ENCODE peak calls at places on chromosome 4, in eight cellular contexts. I is endothelial cell of umbilical vein, G is heart left ventricle, P is GM12892, J is stomach, C is esophagus muscularis mucosa, S is IMR-90, E is ovary. Q is an unnamed sample.

GRCh38 chr4:119490335-119490734 is 138.3 kb downstream of the PDE5A start:
- DNase-seq in I (peak), G (no peak), P (no peak), J (no peak), C (no peak), S (peak), E (no peak), Q (no peak)

GRCh38 chr4:1315838-1316536 is 26.3 kb downstream of the MAEA start:
- DNase-seq in I (no peak), G (peak), P (no peak), J (no peak), C (no peak), S (no peak), E (no peak), Q (no peak)

GRCh38 chr4:147824316-147824715 is 92.4 kb downstream of the ARHGAP10 start:
- DNase-seq in I (no peak), G (no peak), P (no peak), J (no peak), C (no peak), S (no peak), E (no peak), Q (no peak)

GRCh38 chr4:112646632-112647537 is 9.9 kb downstream of the LARP7 start:
- DNase-seq in I (no peak), G (no peak), P (no peak), J (no peak), C (no peak), S (no peak), E (no peak), Q (no peak)

GRCh38 chr4:76688737-76689078 is 209.2 kb downstream of the SOWAHB start:
- DNase-seq in I (no peak), G (no peak), P (no peak), J (no peak), C (no peak), S (peak), E (no peak), Q (no peak)

GRCh38 chr4:132542228-132542627 is 606.9 kb upstream of the PCDH10 start:
- DNase-seq in I (no peak), G (no peak), P (no peak), J (no peak), C (no peak), S (no peak), E (no peak), Q (no peak)

GRCh38 chr4:152679414-152680281 is at the start of gene TMEM154:
- DNase-seq in I (peak), G (peak), P (peak), J (peak), C (no peak), S (peak), E (peak), Q (peak)

GRCh38 chr4:36242629-36243354 is 1.5 kb downstream of the ARAP2 start:
- DNase-seq in I (no peak), G (no peak), P (no peak), J (no peak), C (no peak), S (no peak), E (no peak), Q (no peak)

GRCh38 chr4:121932212-121932974 is 19.5 kb downstream of the TRPC3 start:
- DNase-seq in I (no peak), G (no peak), P (no peak), J (no peak), C (peak), S (no peak), E (no peak), Q (no peak)

GRCh38 chr4:1824746-1825145 is 31.2 kb downstream of the LETM1 start:
- DNase-seq in I (no peak), G (peak), P (no peak), J (no peak), C (no peak), S (no peak), E (no peak), Q (no peak)

GRCh38 chr4:2930821-2931764 is 32.1 kb downstream of the NOP14 start:
- DNase-seq in I (no peak), G (no peak), P (no peak), J (peak), C (no peak), S (no peak), E (peak), Q (peak)

GRCh38 chr4:102047616-102048015 is 257.1 kb downstream of the BANK1 start:
- DNase-seq in I (no peak), G (no peak), P (no peak), J (no peak), C (no peak), S (no peak), E (no peak), Q (no peak)

GRCh38 chr4:76494243-76494642 is 59.2 kb downstream of the SHROOM3 start:
- DNase-seq in I (no peak), G (no peak), P (no peak), J (no peak), C (no peak), S (no peak), E (no peak), Q (no peak)

GRCh38 chr4:61984260-61984909 is 784.3 kb downstream of the ADGRL3 start:
- DNase-seq in I (no peak), G (no peak), P (no peak), J (no peak), C (no peak), S (no peak), E (no peak), Q (no peak)

GRCh38 chr4:102623622-102624021 is 122.5 kb downstream of the NFKB1 start:
- DNase-seq in I (peak), G (no peak), P (no peak), J (no peak), C (no peak), S (peak), E (no peak), Q (no peak)

GRCh38 chr4:20359692-20360091 is 108.0 kb downstream of the SLIT2 start:
- DNase-seq in I (no peak), G (no peak), P (no peak), J (no peak), C (no peak), S (no peak), E (no peak), Q (no peak)

DNA sequence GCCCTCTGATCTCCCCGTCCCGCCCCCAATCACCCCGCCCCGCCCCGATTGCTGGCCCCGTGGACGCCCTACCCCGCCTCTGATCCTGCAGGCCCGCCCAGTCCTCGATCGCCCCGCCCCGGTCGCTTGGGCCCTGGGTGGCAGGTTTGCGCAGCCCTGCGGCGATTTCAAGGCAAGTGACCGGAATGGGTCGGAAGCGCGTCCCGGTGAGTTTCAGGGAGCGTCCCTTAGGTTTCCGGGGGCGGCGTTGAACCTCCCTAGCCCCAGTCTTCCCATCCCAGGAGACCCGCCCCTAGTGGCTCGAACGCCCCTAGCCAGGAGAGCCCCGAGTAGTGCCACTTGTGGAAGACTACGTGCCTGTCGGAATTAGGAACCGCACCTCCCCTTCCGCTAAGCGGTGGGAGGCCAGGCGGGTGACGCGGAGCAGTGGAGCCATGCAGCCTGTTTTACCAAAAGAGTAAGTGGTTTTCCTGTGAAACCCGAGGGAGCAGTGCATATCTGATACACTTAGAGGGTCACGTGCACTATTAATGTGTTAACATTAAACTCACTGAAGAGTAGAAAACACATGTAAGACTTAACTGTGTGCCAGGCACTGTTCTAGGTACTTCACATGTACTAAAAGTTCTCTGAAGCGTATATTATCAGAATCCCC is 350 bp upstream of the TEC start:
- DNase-seq in I (peak), G (peak), P (peak), J (peak), C (peak), S (peak), E (peak), Q (peak)
- TF ChIP-seq POLR2A in I (no peak), G (no peak), P (peak), J (no peak), C (no peak), S (no peak), E (no peak), Q (peak)

GRCh38 chr4:88698539-88698938 is 910 bp upstream of the NAP1L5 start:
- DNase-seq in I (no peak), G (no peak), P (no peak), J (no peak), C (no peak), S (no peak), E (no peak), Q (no peak)

GRCh38 chr4:88696620-88697019 is 1.0 kb downstream of the NAP1L5 start:
- DNase-seq in I (no peak), G (no peak), P (no peak), J (no peak), C (no peak), S (peak), E (no peak), Q (no peak)

GRCh38 chr4:88693792-88694191 is 3.8 kb downstream of the NAP1L5 start:
- DNase-seq in I (peak), G (no peak), P (no peak), J (peak), C (no peak), S (no peak), E (no peak), Q (no peak)

GRCh38 chr4:88697113-88697512 is 516 bp downstream of the NAP1L5 start:
- DNase-seq in I (peak), G (no peak), P (no peak), J (no peak), C (no peak), S (peak), E (peak), Q (peak)

DNA sequence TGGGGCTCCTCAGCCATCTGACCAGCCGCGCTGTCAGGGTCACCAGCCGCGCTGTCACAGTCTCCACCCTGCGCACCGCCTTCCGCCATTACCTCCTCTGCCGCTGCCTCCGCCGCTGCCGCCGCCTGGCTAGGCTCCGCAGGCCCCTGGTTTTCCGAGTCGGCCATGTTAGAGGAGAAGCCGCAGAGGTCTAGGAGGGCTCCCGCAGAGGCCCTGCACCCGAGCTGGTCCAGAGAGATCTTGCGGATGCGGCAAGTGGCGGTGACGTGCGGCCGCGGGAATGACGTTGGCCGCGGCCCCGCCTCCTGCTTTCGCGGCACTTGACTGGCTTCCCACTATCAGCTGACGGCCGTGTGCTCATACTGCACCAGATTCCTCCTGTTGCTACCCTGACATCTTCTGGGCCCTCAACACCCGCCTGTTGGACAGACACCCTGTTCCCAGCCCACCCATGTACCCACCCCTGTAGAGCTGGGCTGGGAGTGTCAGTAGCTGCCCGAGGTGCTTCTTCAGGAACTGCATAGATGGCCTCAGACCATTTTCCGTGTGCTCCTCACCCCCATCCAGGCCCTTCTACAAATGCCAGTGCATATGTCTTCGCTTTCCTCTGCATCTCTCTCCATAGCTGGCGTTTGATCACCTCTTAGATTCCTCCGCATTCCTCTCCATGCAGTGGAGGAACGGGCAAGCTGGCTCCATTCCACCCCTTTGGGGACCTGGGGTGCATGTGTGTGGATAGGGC is at the start of gene NAP1L5:
- DNase-seq in I (peak), G (peak), P (peak), J (peak), C (no peak), S (peak), E (peak), Q (peak)
- TF ChIP-seq POLR2A in I (no peak), G (no peak), P (no peak), J (peak), C (no peak), S (peak), E (peak), Q (peak)

DNA sequence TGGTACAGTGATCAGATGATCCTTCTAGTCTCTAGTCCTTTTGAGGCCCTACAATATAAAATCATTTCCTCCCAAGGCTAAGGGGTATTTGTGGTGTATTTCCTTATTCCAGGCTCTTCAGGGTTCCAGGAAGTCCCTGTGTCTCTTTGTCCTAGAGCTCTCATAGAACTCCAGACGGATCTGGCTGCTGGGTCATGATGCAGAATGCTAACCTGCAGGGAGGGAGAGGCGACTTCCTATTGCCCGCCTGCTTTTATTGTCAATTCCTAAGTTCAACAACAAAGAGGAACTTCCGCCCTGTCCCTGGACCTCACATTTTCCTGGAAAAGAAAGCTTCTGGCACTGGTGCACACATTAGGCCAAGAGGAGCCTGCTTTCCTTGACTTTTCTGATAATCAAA is 45.9 kb upstream of the ZNF827 start:
- DNase-seq in I (no peak), G (peak), P (no peak), J (no peak), C (no peak), S (no peak), E (no peak), Q (no peak)
- TF ChIP-seq POLR2A in I (no peak), G (no peak), P (no peak), J (no peak), C (no peak), S (no peak), E (no peak), Q (no peak)

DNA sequence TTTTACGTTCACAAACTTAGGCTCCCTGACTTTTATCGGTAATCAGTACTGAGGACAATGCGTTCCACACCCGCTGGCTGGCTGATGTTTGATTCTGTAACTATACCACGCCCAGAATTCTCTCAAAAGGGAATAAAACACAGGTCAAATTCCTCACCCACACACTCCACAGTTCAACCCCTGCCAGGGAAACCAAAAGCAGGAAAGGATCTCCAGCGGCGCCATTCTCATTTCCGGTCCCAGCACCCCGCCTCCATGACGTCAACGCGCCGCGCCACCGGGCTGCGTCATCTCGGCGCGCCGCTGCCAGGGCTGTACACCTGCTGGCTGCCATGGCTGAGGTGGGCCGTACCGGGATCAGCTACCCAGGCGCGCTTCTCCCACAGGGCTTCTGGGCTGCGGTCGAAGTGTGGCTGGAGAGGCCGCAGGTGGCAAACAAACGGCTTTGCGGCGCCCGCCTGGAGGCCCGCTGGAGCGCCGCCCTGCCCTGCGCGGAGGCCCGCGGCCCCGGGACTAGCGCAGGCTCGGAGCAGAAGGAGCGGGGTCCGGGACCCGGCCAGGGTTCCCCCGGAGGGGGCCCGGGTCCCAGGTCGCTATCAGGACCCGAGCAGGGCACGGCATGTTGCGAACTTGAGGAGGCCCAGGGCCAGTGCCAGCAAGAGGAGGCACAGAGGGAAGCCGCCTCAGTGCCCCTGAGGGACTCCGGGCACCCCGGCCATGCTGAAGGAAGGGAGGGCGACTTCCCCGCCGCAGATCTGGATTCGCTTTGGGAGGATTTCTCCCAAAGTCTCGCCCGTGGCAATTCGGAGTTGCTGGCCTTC is at the start of the genes ACOX3 and TRMT44:
- DNase-seq in I (peak), G (peak), P (peak), J (peak), C (peak), S (peak), E (peak), Q (peak)
- TF ChIP-seq POLR2A in I (peak), G (no peak), P (peak), J (peak), C (peak), S (peak), E (peak), Q (peak)

GRCh38 chr4:77818077-77818666 is 996 bp downstream of the CNOT6L start:
- DNase-seq in I (peak), G (peak), P (peak), J (peak), C (no peak), S (peak), E (peak), Q (peak)
- TF ChIP-seq POLR2A in I (no peak), G (no peak), P (no peak), J (no peak), C (no peak), S (no peak), E (no peak), Q (peak)